ENCODE peak calls at places on chromosomes 7 and 10, in six cellular contexts. One of them, this sample, is unnamed.

GRCh38 chr7:67618569-67619543 is 622.2 kb downstream of the TYW1 start:
- DNase-seq in upper lobe of left lung: no peak
- DNase-seq in spleen: no peak
- DNase-seq in Panc1: no peak
- DNase-seq in stomach: no peak
- DNase-seq in endothelial cell of umbilical vein: no peak
- DNase-seq in this sample: no peak

GRCh38 chr7:138460176-138460648 is at the start of gene TRIM24:
- DNase-seq in spleen: peak
- DNase-seq in Panc1: no peak
- DNase-seq in upper lobe of left lung: no peak
- DNase-seq in stomach: no peak
- DNase-seq in endothelial cell of umbilical vein: no peak
- DNase-seq in this sample: no peak

GRCh38 chr10:35875281-35875680 is 233.2 kb upstream of the FZD8 start:
- DNase-seq in endothelial cell of umbilical vein: no peak
- DNase-seq in stomach: no peak
- DNase-seq in spleen: no peak
- DNase-seq in Panc1: no peak
- DNase-seq in upper lobe of left lung: no peak
- DNase-seq in this sample: no peak

GRCh38 chr7:23000597-23001360 is 13.2 kb downstream of the HYCC1 start:
- DNase-seq in stomach: no peak
- DNase-seq in Panc1: no peak
- DNase-seq in spleen: no peak
- DNase-seq in upper lobe of left lung: no peak
- DNase-seq in endothelial cell of umbilical vein: no peak
- DNase-seq in this sample: no peak

GRCh38 chr10:93403741-93404354 is 78.3 kb downstream of the MYOF start:
- DNase-seq in endothelial cell of umbilical vein: peak
- DNase-seq in stomach: no peak
- DNase-seq in spleen: no peak
- DNase-seq in upper lobe of left lung: no peak
- DNase-seq in Panc1: no peak
- DNase-seq in this sample: no peak

GRCh38 chr10:88116491-88116890 is 253.1 kb downstream of the PTEN start:
- DNase-seq in Panc1: no peak
- DNase-seq in upper lobe of left lung: no peak
- DNase-seq in endothelial cell of umbilical vein: no peak
- DNase-seq in stomach: no peak
- DNase-seq in spleen: no peak
- DNase-seq in this sample: no peak

GRCh38 chr10:21978191-21978862 is 25.2 kb downstream of the DNAJC1 start:
- DNase-seq in stomach: no peak
- DNase-seq in upper lobe of left lung: no peak
- DNase-seq in spleen: no peak
- DNase-seq in endothelial cell of umbilical vein: peak
- DNase-seq in Panc1: no peak
- DNase-seq in this sample: no peak

GRCh38 chr7:50921114-50921513 is 138.4 kb upstream of the GRB10 start:
- DNase-seq in spleen: no peak
- DNase-seq in endothelial cell of umbilical vein: no peak
- DNase-seq in stomach: no peak
- DNase-seq in Panc1: no peak
- DNase-seq in upper lobe of left lung: no peak
- DNase-seq in this sample: no peak

GRCh38 chr7:18647602-18648001 is 152.1 kb downstream of the HDAC9 start:
- DNase-seq in upper lobe of left lung: no peak
- DNase-seq in Panc1: no peak
- DNase-seq in endothelial cell of umbilical vein: no peak
- DNase-seq in spleen: no peak
- DNase-seq in stomach: no peak
- DNase-seq in this sample: no peak

GRCh38 chr7:17558558-17559332 is 260.3 kb downstream of the AHR start:
- DNase-seq in spleen: no peak
- DNase-seq in Panc1: no peak
- DNase-seq in endothelial cell of umbilical vein: no peak
- DNase-seq in stomach: no peak
- DNase-seq in upper lobe of left lung: no peak
- DNase-seq in this sample: no peak

GRCh38 chr7:1693419-1693990 is 23.4 kb downstream of the ELFN1 start:
- DNase-seq in spleen: peak
- DNase-seq in Panc1: no peak
- DNase-seq in endothelial cell of umbilical vein: no peak
- DNase-seq in stomach: peak
- DNase-seq in upper lobe of left lung: peak
- DNase-seq in this sample: no peak

GRCh38 chr10:96421995-96422394 is 63.2 kb upstream of the OPALIN start:
- DNase-seq in spleen: no peak
- DNase-seq in endothelial cell of umbilical vein: no peak
- DNase-seq in Panc1: no peak
- DNase-seq in upper lobe of left lung: no peak
- DNase-seq in stomach: no peak
- DNase-seq in this sample: no peak

GRCh38 chr10:132875435-132875834 is 66.9 kb downstream of the CFAP46 start:
- DNase-seq in Panc1: no peak
- DNase-seq in upper lobe of left lung: no peak
- DNase-seq in spleen: peak
- DNase-seq in stomach: no peak
- DNase-seq in endothelial cell of umbilical vein: no peak
- DNase-seq in this sample: no peak

GRCh38 chr7:1977059-1977875 is 255.5 kb downstream of the MAD1L1 start:
- DNase-seq in stomach: no peak
- DNase-seq in Panc1: no peak
- DNase-seq in endothelial cell of umbilical vein: no peak
- DNase-seq in spleen: peak
- DNase-seq in upper lobe of left lung: peak
- DNase-seq in this sample: no peak

GRCh38 chr10:133006202-133006601 is 63.8 kb upstream of the CFAP46 start:
- DNase-seq in stomach: no peak
- DNase-seq in upper lobe of left lung: no peak
- DNase-seq in endothelial cell of umbilical vein: no peak
- DNase-seq in spleen: no peak
- DNase-seq in Panc1: no peak
- DNase-seq in this sample: no peak

GRCh38 chr10:10804998-10805737 is 212.5 kb upstream of the CELF2 start:
- DNase-seq in spleen: no peak
- DNase-seq in upper lobe of left lung: no peak
- DNase-seq in endothelial cell of umbilical vein: peak
- DNase-seq in stomach: no peak
- DNase-seq in Panc1: no peak
- DNase-seq in this sample: no peak

GRCh38 chr10:132471125-132471451 is 66.5 kb upstream of the INPP5A start:
- DNase-seq in spleen: no peak
- DNase-seq in upper lobe of left lung: no peak
- DNase-seq in stomach: no peak
- DNase-seq in endothelial cell of umbilical vein: no peak
- DNase-seq in Panc1: no peak
- DNase-seq in this sample: no peak

GRCh38 chr7:101859411-101860106 is 42.1 kb downstream of the CUX1 start:
- DNase-seq in stomach: no peak
- DNase-seq in Panc1: no peak
- DNase-seq in upper lobe of left lung: no peak
- DNase-seq in spleen: no peak
- DNase-seq in endothelial cell of umbilical vein: peak
- DNase-seq in this sample: peak

GRCh38 chr7:101857358-101857794 is 40.0 kb downstream of the CUX1 start:
- DNase-seq in Panc1: no peak
- DNase-seq in endothelial cell of umbilical vein: no peak
- DNase-seq in spleen: no peak
- DNase-seq in upper lobe of left lung: no peak
- DNase-seq in stomach: no peak
- DNase-seq in this sample: no peak

GRCh38 chr7:101854084-101854865 is 36.8 kb downstream of the CUX1 start:
- DNase-seq in stomach: no peak
- DNase-seq in upper lobe of left lung: no peak
- DNase-seq in endothelial cell of umbilical vein: no peak
- DNase-seq in spleen: no peak
- DNase-seq in Panc1: no peak
- DNase-seq in this sample: no peak

GRCh38 chr7:101858437-101859385 is 41.3 kb downstream of the CUX1 start:
- DNase-seq in stomach: no peak
- DNase-seq in spleen: no peak
- DNase-seq in upper lobe of left lung: no peak
- DNase-seq in Panc1: no peak
- DNase-seq in endothelial cell of umbilical vein: no peak
- DNase-seq in this sample: no peak

DNA sequence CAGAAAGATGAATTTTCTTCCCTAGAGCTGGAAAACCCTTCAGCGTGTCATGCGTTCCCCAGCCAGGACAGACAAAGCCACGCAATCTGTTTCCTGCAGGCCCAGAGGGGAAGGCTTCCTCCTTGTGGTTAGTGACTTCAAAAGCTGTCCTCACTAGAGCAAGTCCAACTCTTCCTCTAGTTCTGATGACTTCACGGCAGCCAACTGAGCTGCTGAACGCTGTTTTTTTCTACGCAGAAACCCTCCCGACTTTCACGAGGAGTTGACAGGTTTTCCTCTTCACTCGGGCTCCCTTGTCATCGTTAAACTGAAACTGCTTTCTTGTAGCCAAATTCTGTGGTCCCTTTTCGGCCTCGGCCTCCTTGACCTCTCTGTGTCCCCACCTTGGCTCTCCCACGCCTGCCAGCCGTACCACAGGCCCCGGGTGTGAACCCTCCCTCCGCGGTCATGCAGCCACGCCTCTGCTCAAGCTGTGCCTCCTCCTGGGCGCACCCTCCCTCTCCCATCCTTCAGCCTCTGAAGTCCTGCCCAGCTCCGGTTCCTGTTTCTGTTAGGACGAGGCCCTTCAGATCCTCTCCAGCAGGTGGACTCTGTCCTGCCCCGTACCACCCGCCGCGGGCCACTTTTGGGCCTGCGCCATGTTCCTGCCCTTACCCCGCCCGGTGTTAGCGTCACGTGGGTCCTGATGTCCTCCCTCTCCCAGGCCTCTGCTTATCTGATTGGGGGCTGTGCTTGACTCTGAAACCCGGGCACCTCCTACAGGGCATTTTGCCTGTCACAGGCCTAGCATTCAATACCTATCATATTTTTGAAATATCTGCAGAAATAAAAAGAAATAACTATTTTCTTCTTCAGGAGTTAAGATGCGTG is 39.3 kb downstream of the CUX1 start:
- DNase-seq in spleen: peak
- DNase-seq in endothelial cell of umbilical vein: peak
- DNase-seq in upper lobe of left lung: peak
- DNase-seq in stomach: peak
- DNase-seq in Panc1: peak
- DNase-seq in this sample: peak
- TF ChIP-seq CTCF in spleen: peak
- TF ChIP-seq CTCF in endothelial cell of umbilical vein: peak
- TF ChIP-seq CTCF in upper lobe of left lung: peak
- TF ChIP-seq CTCF in stomach: no peak
- TF ChIP-seq CTCF in Panc1: peak
- TF ChIP-seq CTCF in this sample: peak

DNA sequence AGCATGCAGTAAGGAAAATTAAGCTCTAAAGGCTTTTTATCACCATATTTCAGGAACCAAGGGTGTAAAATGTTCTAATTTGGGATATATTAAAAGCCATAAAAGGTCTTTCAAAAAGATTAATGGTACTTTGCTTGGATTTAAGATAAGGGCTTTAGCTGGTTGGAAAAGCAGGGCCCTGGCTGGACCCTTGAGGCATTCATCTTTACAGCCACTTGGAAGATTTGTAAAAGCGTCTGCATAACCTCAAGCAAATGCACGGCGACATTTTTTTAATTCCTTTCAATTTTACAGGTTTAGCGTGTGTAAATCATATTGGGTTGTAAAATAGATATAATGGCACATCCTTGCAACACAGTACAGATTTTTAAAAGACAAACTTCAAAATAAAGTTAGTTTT is 27.2 kb downstream of the FAM204A start:
- DNase-seq in endothelial cell of umbilical vein: no peak
- DNase-seq in upper lobe of left lung: no peak
- DNase-seq in Panc1: no peak
- DNase-seq in spleen: no peak
- DNase-seq in stomach: no peak
- DNase-seq in this sample: no peak
- TF ChIP-seq POLR2AphosphoS5 in endothelial cell of umbilical vein: no peak
- TF ChIP-seq POLR2AphosphoS5 in upper lobe of left lung: no peak
- TF ChIP-seq POLR2AphosphoS5 in Panc1: no peak
- TF ChIP-seq POLR2AphosphoS5 in spleen: no peak
- TF ChIP-seq POLR2AphosphoS5 in stomach: no peak
- TF ChIP-seq POLR2AphosphoS5 in this sample: no peak

DNA sequence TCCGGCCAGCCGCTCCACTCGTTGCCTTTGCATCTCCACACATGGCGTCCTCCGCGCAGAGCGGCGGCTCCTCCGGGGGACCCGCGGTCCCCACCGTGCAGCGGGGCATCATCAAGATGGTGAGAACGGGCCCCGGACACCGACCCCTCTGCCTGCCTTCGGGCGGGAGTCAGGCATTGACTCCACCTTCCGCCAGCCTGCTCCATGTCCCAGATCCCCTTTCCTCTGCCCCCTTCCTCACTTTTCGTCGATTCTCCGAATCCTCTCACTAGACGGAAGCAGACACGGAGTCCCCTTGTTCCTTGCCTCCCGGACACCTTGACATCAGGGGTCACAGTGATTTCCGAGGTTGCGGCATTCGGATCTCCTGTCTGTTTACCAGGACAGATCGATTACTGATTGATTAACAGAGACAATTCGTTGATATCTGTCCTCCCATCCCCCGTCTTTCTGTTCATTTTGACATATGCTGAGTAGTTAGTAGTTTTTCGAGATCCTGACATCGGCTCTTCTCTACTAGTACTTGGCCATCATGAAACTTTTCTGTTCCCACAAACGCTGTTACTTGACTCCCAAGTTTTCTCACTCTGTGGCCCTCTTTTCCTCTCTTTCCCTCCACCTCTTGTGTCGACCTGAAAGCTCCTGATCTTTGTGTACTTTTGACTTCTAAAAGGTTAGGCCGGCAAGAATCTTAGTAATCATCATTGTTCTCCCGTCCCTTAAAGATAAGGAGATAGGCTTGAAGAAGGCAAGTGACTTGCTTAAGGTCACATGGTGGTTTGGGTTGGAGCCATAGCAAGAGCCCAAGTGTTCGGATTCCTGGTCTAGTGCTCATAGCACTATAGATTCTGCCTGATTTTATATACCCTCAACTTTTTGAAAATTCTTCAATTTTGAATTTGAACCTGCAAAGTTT is 597 bp downstream of the SND1 start:
- DNase-seq in stomach: no peak
- DNase-seq in upper lobe of left lung: no peak
- DNase-seq in Panc1: no peak
- DNase-seq in spleen: no peak
- DNase-seq in endothelial cell of umbilical vein: peak
- DNase-seq in this sample: no peak
- TF ChIP-seq CTCF in stomach: no peak
- TF ChIP-seq CTCF in upper lobe of left lung: peak
- TF ChIP-seq CTCF in Panc1: no peak
- TF ChIP-seq CTCF in spleen: no peak
- TF ChIP-seq CTCF in endothelial cell of umbilical vein: no peak
- TF ChIP-seq CTCF in this sample: no peak

DNA sequence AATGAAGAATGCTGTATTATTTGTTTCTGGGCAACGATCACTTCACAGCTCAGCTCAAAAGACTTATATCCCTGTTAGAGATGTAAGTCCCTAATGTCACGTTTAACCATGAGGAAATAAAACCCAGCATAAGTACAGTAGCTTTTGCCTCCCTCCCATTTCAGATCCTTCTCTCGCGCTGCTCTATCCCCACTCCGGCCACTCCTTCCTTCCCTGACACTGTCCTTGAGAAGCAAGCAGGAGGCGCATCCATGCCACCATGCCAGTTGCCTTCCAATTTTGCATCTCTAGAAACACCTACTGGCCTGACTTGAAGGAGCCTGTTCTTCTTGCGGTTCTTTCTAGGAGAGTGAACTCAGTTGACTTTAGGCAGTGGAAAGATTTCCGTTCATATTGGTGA is 1.2 kb downstream of the FAM180A start:
- DNase-seq in stomach: no peak
- DNase-seq in endothelial cell of umbilical vein: no peak
- DNase-seq in spleen: no peak
- DNase-seq in Panc1: no peak
- DNase-seq in upper lobe of left lung: no peak
- DNase-seq in this sample: no peak
- TF ChIP-seq POLR2AphosphoS5 in stomach: no peak
- TF ChIP-seq POLR2AphosphoS5 in endothelial cell of umbilical vein: no peak
- TF ChIP-seq POLR2AphosphoS5 in spleen: no peak
- TF ChIP-seq POLR2AphosphoS5 in Panc1: no peak
- TF ChIP-seq POLR2AphosphoS5 in upper lobe of left lung: no peak
- TF ChIP-seq POLR2AphosphoS5 in this sample: no peak

This sample was measured in HL-60.